ENCODE peak calls at places on chromosomes 1 and 21, in six cellular contexts. V, O, I, S, B and H are unnamed samples.

GRCh38 chr1:203512830-203513578 is 19.1 kb downstream of the OPTC start:
- DNase-seq in V (peak; percentile 50), O (peak; percentile 80), I (no peak), S (no peak), B (peak; percentile 58), H (no peak)

GRCh38 chr1:209862598-209863498 is 35.1 kb downstream of the UTP25 start:
- DNase-seq in V (no peak), O (no peak), I (no peak), S (peak; percentile 79), B (no peak), H (no peak)

GRCh38 chr21:43322805-43323204 is 104.1 kb downstream of the SIK1 start:
- DNase-seq in V (no peak), O (no peak), I (no peak), S (no peak), B (no peak), H (no peak)

GRCh38 chr1:2194319-2194897 is at the start of gene FAAP20:
- DNase-seq in V (no peak), O (no peak), I (peak; percentile 82), S (no peak), B (no peak), H (no peak)

GRCh38 chr1:162703708-162704107 is 71.4 kb downstream of the DDR2 start:
- DNase-seq in V (no peak), O (no peak), I (no peak), S (no peak), B (no peak), H (no peak)

GRCh38 chr1:42456754-42457089 is 379 bp downstream of the PPCS start:
- DNase-seq in V (no peak), O (no peak), I (no peak), S (peak; percentile 56), B (no peak), H (no peak)

GRCh38 chr1:93613895-93614294 is 67.7 kb downstream of the BCAR3 start:
- DNase-seq in V (no peak), O (no peak), I (peak; percentile 7), S (no peak), B (no peak), H (no peak)

GRCh38 chr21:44421901-44422840 is 33.1 kb upstream of the LRRC3 start:
- DNase-seq in V (no peak), O (no peak), I (no peak), S (no peak), B (no peak), H (peak; percentile 46)

GRCh38 chr1:33088119-33088906 is 7.4 kb downstream of the AZIN2 start:
- DNase-seq in V (peak; percentile 21), O (no peak), I (no peak), S (no peak), B (no peak), H (no peak)

GRCh38 chr1:33818071-33818470 is 45.8 kb upstream of the HMGB4 start:
- DNase-seq in V (no peak), O (no peak), I (no peak), S (no peak), B (no peak), H (no peak)

GRCh38 chr1:116372186-116372585 is 858 bp upstream of the ATP1A1 start:
- DNase-seq in V (no peak), O (no peak), I (no peak), S (no peak), B (no peak), H (no peak)

GRCh38 chr1:51282605-51283004 is 46.5 kb downstream of the RNF11 start:
- DNase-seq in V (no peak), O (no peak), I (no peak), S (no peak), B (no peak), H (no peak)

GRCh38 chr1:209405183-209405823 is 178.2 kb upstream of the CAMK1G start:
- DNase-seq in V (no peak), O (no peak), I (no peak), S (peak; percentile 73), B (no peak), H (no peak)

GRCh38 chr21:30206551-30207251 is 9.2 kb downstream of the CLDN8 start:
- DNase-seq in V (no peak), O (no peak), I (no peak), S (no peak), B (no peak), H (no peak)

GRCh38 chr1:201397675-201398074 is 1.4 kb downstream of the LAD1 start:
- DNase-seq in V (no peak), O (no peak), I (no peak), S (no peak), B (no peak), H (no peak)

GRCh38 chr21:17783816-17784598 is 35.1 kb downstream of the C21orf91 start:
- DNase-seq in V (peak; percentile 47), O (no peak), I (no peak), S (no peak), B (no peak), H (no peak)

GRCh38 chr1:223323491-223324484 is 40.2 kb downstream of the SUSD4 start:
- DNase-seq in V (no peak), O (no peak), I (no peak), S (no peak), B (no peak), H (no peak)

GRCh38 chr1:108570128-108570527 is 10.2 kb downstream of the EEIG2 start:
- DNase-seq in V (no peak), O (no peak), I (peak; percentile 29), S (peak; percentile 23), B (no peak), H (no peak)

GRCh38 chr1:165755393-165756010 is 13.2 kb downstream of the TMCO1 start:
- DNase-seq in V (no peak), O (no peak), I (no peak), S (no peak), B (no peak), H (no peak)

GRCh38 chr1:207911983-207912760 is 1.2 kb upstream of the CD34 start:
- DNase-seq in V (no peak), O (no peak), I (no peak), S (no peak), B (no peak), H (no peak)

GRCh38 chr21:35338881-35339632 is 290.0 kb upstream of the RUNX1 start:
- DNase-seq in V (no peak), O (no peak), I (no peak), S (no peak), B (no peak), H (no peak)

GRCh38 chr21:36703123-36703522 is 4.2 kb downstream of the SIM2 start:
- DNase-seq in V (no peak), O (no peak), I (no peak), S (no peak), B (no peak), H (no peak)

GRCh38 chr1:150233359-150234308 is 2.3 kb downstream of the ANP32E start:
- DNase-seq in V (peak; percentile 11), O (peak; percentile 25), I (no peak), S (no peak), B (no peak), H (peak; percentile 72)

GRCh38 chr1:71882241-71883036 is 399.9 kb downstream of the NEGR1 start:
- DNase-seq in V (no peak), O (no peak), I (no peak), S (no peak), B (no peak), H (no peak)
- H3K4me1 ChIP-seq in V (no peaks in the 10 kb centered on the region), O (no peaks in the 10 kb centered on the region), I (peaks cover 9% of the 10 kb centered on the region), S (no peaks in the 10 kb centered on the region), B (no peaks in the 10 kb centered on the region), H (no peaks in the 10 kb centered on the region)

DNA sequence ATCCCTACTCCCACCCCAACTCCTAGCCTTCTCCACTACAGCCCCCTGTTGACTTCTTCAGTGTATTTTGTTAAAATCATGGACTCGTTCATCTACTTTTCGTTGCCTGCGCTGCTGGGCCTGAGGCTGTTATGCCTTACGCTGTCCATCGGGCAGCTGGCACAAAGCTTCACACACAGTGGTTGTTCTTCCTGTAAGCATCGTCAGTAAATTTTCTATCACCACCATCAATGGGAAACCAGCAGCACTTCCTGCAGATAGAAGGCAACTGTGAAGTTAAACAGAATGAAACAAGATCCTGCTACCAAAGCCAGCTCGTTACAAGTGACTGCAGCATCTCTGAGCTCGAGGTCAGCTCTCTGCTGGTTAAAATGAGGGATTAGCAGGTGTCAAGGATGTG is 21.9 kb upstream of the PADI6 start:
- DNase-seq in V (peak; percentile 26), O (no peak), I (no peak), S (no peak), B (no peak), H (no peak)
- H3K27me3 ChIP-seq in V (no peaks in the 10 kb centered on the region), O (no peaks in the 10 kb centered on the region), I (no peaks in the 10 kb centered on the region), S (no peaks in the 10 kb centered on the region), B (no peaks in the 10 kb centered on the region), H (peaks cover 13% of the 10 kb centered on the region)

DNA sequence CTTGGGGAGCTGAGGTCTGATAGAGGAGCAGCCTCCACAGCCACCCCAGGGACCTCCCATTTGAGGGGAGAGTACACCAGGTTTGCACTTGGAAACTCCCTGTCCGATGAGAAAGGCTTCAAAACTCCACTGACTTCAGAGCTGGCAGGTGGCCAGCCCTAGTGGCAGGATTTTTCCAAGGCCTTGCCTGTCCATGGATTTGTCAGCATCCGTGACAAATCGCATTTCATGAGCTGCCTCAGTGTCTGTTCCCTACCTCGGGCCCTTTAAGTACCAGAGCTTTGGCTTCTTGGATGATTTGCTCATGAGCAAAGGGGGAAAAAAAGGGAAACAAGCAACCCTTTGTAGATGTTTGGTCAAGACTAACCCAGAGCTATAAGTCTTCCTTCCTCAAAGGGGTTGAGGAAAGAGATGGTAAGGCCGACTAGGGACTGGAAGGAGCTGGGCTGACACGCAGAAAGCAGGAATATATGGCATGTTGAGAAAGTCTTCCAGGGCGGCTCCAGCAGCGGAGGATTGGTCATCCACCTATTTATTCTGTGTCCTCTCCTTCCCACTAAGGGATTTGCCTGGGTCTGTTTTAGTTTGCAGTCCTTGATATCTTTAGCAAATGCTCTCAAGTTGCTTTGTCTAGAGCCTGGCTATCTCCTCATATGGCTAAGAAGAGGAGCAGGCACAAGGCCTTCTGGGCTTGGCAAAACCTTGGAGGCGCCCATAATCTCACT is 2.7 kb upstream of the HSPG2 start:
- DNase-seq in V (no peak), O (peak; percentile 83), I (peak; percentile 79), S (no peak), B (peak; percentile 70), H (peak; percentile 82)
- H3K4me1 ChIP-seq in V (peaks cover 15% of the 10 kb centered on the region), O (peaks cover 55% of the 10 kb centered on the region), I (peaks cover 47% of the 10 kb centered on the region), S (peaks cover 6% of the 10 kb centered on the region), B (peaks cover 54% of the 10 kb centered on the region), H (peaks cover 31% of the 10 kb centered on the region)

DNA sequence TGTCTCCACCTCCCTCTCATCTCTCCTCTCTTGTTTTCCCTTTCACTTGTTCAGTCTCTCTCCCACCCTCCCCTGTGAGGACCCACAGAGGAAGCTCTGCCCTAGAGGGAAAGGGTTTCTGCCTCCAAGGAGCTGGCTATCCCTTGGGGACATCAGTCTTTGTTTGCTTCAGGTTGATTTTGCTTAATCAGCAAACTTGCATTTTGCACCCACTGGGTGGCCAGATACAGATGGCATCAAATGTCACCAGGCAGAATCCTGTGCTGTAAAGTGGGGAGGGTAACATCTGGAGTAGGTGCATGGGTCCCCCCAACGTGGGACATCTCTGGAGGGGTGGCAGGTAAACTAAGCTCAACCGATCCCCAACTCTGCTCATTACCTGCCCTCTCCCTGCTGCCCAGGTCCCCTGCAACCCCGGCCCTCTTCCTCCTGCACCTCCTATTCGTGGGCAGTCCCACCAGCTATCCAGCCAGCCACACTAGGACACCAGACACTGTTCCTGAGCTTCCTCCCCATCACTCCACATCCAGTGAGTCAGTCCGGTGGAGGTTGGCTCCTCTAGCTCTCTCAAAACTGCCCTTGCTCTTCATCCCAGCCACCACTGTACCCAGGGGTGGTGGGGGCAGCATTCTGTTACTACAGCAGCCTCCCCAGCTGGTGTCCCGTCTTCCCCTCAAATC is 123.3 kb downstream of the KCNN3 start:
- DNase-seq in V (no peak), O (no peak), I (no peak), S (no peak), B (no peak), H (no peak)
- H3K27me3 ChIP-seq in V (no peaks in the 10 kb centered on the region), O (peaks cover 7% of the 10 kb centered on the region), I (no peaks in the 10 kb centered on the region), S (no peaks in the 10 kb centered on the region), B (no peaks in the 10 kb centered on the region), H (no peaks in the 10 kb centered on the region)

GRCh38 chr1:234718509-234719453 is 108.8 kb upstream of the IRF2BP2 start:
- DNase-seq in V (no peak), O (no peak), I (no peak), S (no peak), B (no peak), H (no peak)
- H3K4me1 ChIP-seq in V (peaks cover 16% of the 10 kb centered on the region), O (peaks cover 67% of the 10 kb centered on the region), I (peaks cover 73% of the 10 kb centered on the region), S (peaks cover 5% of the 10 kb centered on the region), B (peaks cover 75% of the 10 kb centered on the region), H (peaks cover 76% of the 10 kb centered on the region)